ENCODE peak calls at places on chromosomes 13 and 19, in seven cellular contexts. C is neural progenitor cell, K is GM23248, Y is fibroblast of lung, D is SK-N-SH, J is H9, F is endothelial cell of umbilical vein. H is an unnamed sample. For H3K4me1, the result is how much of the 10 kb centered on the place peaks cover.

GRCh38 chr19:29855771-29856510 is 44.1 kb downstream of the CCNE1 start:
- DNase-seq in K (no peak), J (no peak), D (no peak), C (no peak), Y (no peak), F (no peak), H (no peak)

GRCh38 chr19:13843104-13843921 is 33.6 kb upstream of the NANOS3 start:
- DNase-seq in D (peak), C (peak), Y (peak), K (peak), J (peak), F (peak), H (peak)

GRCh38 chr19:728011-728410 is 19.3 kb downstream of the PALM start:
- DNase-seq in Y (no peak), D (no peak), K (no peak), C (no peak), F (peak), J (no peak), H (no peak)

GRCh38 chr13:70613295-70613694 is 505.0 kb upstream of the KLHL1 start:
- DNase-seq in C (no peak), K (no peak), F (peak), D (peak), Y (no peak), J (no peak), H (no peak)

GRCh38 chr19:405138-405965 is 3.6 kb downstream of the C2CD4C start:
- DNase-seq in D (peak), Y (no peak), C (no peak), F (no peak), J (peak), K (no peak), H (no peak)

GRCh38 chr13:44364601-44365000 is 9.0 kb upstream of the SERP2 start:
- DNase-seq in J (no peak), C (peak), K (peak), F (peak), Y (peak), D (no peak), H (peak)

GRCh38 chr13:94959616-94960015 is 247.3 kb upstream of the SOX21 start:
- DNase-seq in C (no peak), D (no peak), F (no peak), K (no peak), Y (no peak), J (no peak), H (no peak)

GRCh38 chr19:18792661-18793060 is 1.6 kb upstream of the COMP start:
- DNase-seq in F (no peak), Y (no peak), K (no peak), D (no peak), C (no peak), J (no peak), H (no peak)

GRCh38 chr19:35055715-35056179 is 14.2 kb downstream of the HPN start:
- DNase-seq in Y (no peak), K (no peak), J (peak), D (no peak), F (no peak), C (peak), H (no peak)

GRCh38 chr13:24627090-24627714 is 53.0 kb upstream of the ATP12A start:
- DNase-seq in F (no peak), D (peak), K (peak), J (peak), C (peak), Y (no peak), H (no peak)

GRCh38 chr13:78652651-78653050 is 6.3 kb downstream of the OBI1 start:
- DNase-seq in J (no peak), Y (no peak), K (no peak), D (no peak), F (no peak), C (no peak), H (no peak)

GRCh38 chr13:109779074-109779473 is 7.3 kb downstream of the IRS2 start:
- DNase-seq in C (no peak), K (no peak), Y (peak), F (no peak), J (no peak), D (peak), H (no peak)

GRCh38 chr13:109780880-109781383 is 5.5 kb downstream of the IRS2 start:
- DNase-seq in C (no peak), J (no peak), Y (no peak), K (no peak), F (no peak), D (no peak), H (no peak)

GRCh38 chr13:109779876-109780516 is 6.4 kb downstream of the IRS2 start:
- DNase-seq in K (no peak), C (no peak), F (no peak), J (no peak), Y (peak), D (peak), H (no peak)

GRCh38 chr13:109776575-109776974 is 9.8 kb downstream of the IRS2 start:
- DNase-seq in C (no peak), F (no peak), D (no peak), Y (peak), J (no peak), K (no peak), H (peak)

DNA sequence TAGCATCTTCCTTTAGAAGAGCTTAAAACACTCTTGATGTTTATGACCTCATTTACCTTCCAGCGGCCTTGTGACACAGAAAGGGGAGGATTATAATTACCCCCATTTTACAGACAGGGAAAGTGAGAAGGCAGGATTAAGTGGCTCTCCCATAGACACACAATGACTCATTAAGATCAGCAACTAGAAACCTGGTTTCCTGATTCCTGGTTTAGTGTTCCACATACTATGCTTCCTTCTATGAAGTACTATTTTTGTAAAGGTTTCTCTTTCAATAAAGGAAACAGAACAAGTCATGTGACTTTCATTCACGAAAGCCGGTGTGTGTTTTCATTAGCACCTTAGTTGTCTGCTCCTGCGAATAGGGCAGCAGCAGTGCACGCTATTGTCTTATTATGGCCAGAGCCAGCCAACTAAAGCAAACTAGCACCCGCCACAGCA is 8.3 kb downstream of the IRS2 start:
- DNase-seq in D (no peak), Y (peak), K (peak), F (peak), J (no peak), C (peak), H (peak)
- H3K9ac ChIP-seq in D (peak), Y (no peak), K (no peak), F (no peak), J (no peak), C (no peak), H (no peak)

GRCh38 chr19:36152061-36152885 is at the start of gene COX7A1:
- DNase-seq in C (no peak), J (no peak), Y (no peak), K (peak), D (no peak), F (peak), H (no peak)
- H3K4me1 ChIP-seq in C (under half), J (under half), Y (under half), K (under half), D (under half), F (under half), H (under half)

GRCh38 chr13:43033038-43033437 is 9.7 kb downstream of the DNAJC15 start:
- DNase-seq in D (no peak), C (no peak), Y (no peak), K (no peak), F (no peak), J (no peak), H (no peak)

GRCh38 chr13:43042410-43042921 is 19.1 kb downstream of the DNAJC15 start:
- DNase-seq in J (no peak), K (no peak), F (no peak), C (no peak), D (no peak), Y (no peak), H (no peak)

GRCh38 chr13:43041368-43041921 is 18.1 kb downstream of the DNAJC15 start:
- DNase-seq in C (no peak), D (no peak), K (peak), F (no peak), J (no peak), Y (no peak), H (no peak)

GRCh38 chr13:43031881-43032280 is 8.5 kb downstream of the DNAJC15 start:
- DNase-seq in J (no peak), C (no peak), D (no peak), K (no peak), F (no peak), Y (no peak), H (no peak)

DNA sequence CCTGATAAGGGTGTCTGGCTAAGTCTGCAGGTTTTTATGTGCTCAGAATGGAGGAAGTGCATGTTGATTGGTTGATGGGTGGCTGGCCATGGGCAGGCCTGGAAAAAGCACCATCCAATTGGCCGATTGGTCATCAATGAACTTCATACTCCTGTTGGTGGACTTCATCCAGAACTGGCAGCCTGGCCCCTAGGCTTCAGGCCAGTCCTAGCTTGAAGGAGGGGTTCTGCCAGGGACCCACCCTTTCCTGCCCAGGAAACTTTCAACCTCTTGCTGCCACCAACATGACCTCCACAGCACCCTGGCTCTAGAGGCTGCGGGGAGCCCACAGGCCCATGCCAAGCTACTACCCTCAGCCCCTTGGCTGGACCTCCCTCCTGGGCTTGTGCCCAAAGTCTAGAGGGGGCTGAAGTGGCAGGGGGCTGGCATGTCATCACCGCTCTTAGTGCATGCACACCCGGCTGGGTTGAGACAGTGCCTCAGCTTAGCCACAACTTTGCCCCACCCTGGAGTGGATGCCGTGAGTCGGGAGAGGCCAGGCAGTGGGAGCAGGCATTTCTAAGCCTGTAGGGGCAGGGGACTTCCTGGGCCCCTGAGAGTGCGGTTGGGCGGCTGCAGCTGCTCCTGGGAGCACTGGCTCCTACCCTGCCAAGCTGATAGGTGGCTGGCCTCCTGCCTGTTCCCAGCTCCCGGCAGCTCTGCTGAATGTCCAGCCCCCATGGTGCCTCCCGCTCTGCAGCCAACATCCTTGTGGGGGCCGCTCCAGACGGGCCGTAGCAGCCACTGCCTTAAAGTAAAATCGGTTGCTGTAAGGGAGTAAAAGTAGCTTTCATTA is 13.2 kb downstream of the DNAJC15 start:
- DNase-seq in J (peak), K (no peak), C (no peak), F (no peak), D (no peak), Y (peak), H (no peak)
- H3K9ac ChIP-seq in J (no peak), K (no peak), C (no peak), F (no peak), D (no peak), Y (no peak), H (no peak)

GRCh38 chr19:49927526-49928264 is 1.3 kb upstream of the ATF5 start:
- DNase-seq in J (no peak), D (no peak), C (no peak), K (no peak), F (no peak), Y (no peak), H (no peak)
- H3K4me1 ChIP-seq in J (under half), D (under half), C (under half), K (under half), F (under half), Y (under half), H (under half)

H was measured in mammary epithelial cell.